ENCODE peak calls at places on chromosome 7, in eight cellular contexts. One of them, this sample, is unnamed. For H3K36me3, the result is how much of the 10 kb centered on the place peaks cover.

GRCh38 chr7:30710669-30711068 is 28.4 kb upstream of the CRHR2 start:
- DNase-seq in esophagus muscularis mucosa: no peak
- DNase-seq in heart left ventricle: no peak
- DNase-seq in spleen: no peak
- DNase-seq in naive thymus-derived CD4-positive, alpha-beta T cell: no peak
- DNase-seq in left ventricle myocardium inferior: no peak
- DNase-seq in WERI-Rb-1: no peak
- DNase-seq in mammary epithelial cell: no peak
- DNase-seq in this sample: no peak

GRCh38 chr7:11192506-11192905 is 218.8 kb downstream of the PHF14 start:
- DNase-seq in mammary epithelial cell: no peak
- DNase-seq in WERI-Rb-1: no peak
- DNase-seq in naive thymus-derived CD4-positive, alpha-beta T cell: no peak
- DNase-seq in heart left ventricle: no peak
- DNase-seq in left ventricle myocardium inferior: no peak
- DNase-seq in spleen: no peak
- DNase-seq in esophagus muscularis mucosa: no peak
- DNase-seq in this sample: no peak

GRCh38 chr7:47078241-47078640 is 503.7 kb downstream of the TNS3 start:
- DNase-seq in left ventricle myocardium inferior: no peak
- DNase-seq in WERI-Rb-1: no peak
- DNase-seq in spleen: no peak
- DNase-seq in mammary epithelial cell: no peak
- DNase-seq in heart left ventricle: no peak
- DNase-seq in naive thymus-derived CD4-positive, alpha-beta T cell: no peak
- DNase-seq in esophagus muscularis mucosa: peak
- DNase-seq in this sample: no peak

GRCh38 chr7:95550546-95550945 is 45.8 kb downstream of the PDK4 start:
- DNase-seq in WERI-Rb-1: no peak
- DNase-seq in esophagus muscularis mucosa: no peak
- DNase-seq in heart left ventricle: no peak
- DNase-seq in left ventricle myocardium inferior: no peak
- DNase-seq in mammary epithelial cell: no peak
- DNase-seq in naive thymus-derived CD4-positive, alpha-beta T cell: no peak
- DNase-seq in spleen: no peak
- DNase-seq in this sample: no peak

GRCh38 chr7:123571684-123572083 is 14.1 kb upstream of the NDUFA5 start:
- DNase-seq in WERI-Rb-1: no peak
- DNase-seq in esophagus muscularis mucosa: no peak
- DNase-seq in left ventricle myocardium inferior: no peak
- DNase-seq in spleen: no peak
- DNase-seq in heart left ventricle: no peak
- DNase-seq in mammary epithelial cell: peak
- DNase-seq in naive thymus-derived CD4-positive, alpha-beta T cell: no peak
- DNase-seq in this sample: no peak

GRCh38 chr7:128104109-128104742 is 73.0 kb upstream of the LRRC4 start:
- DNase-seq in naive thymus-derived CD4-positive, alpha-beta T cell: no peak
- DNase-seq in heart left ventricle: peak
- DNase-seq in left ventricle myocardium inferior: peak
- DNase-seq in spleen: peak
- DNase-seq in mammary epithelial cell: no peak
- DNase-seq in WERI-Rb-1: no peak
- DNase-seq in esophagus muscularis mucosa: no peak
- DNase-seq in this sample: no peak

GRCh38 chr7:132406039-132406438 is 170.2 kb downstream of the PLXNA4 start:
- DNase-seq in esophagus muscularis mucosa: no peak
- DNase-seq in WERI-Rb-1: no peak
- DNase-seq in left ventricle myocardium inferior: no peak
- DNase-seq in naive thymus-derived CD4-positive, alpha-beta T cell: no peak
- DNase-seq in mammary epithelial cell: no peak
- DNase-seq in spleen: no peak
- DNase-seq in heart left ventricle: no peak
- DNase-seq in this sample: no peak

GRCh38 chr7:39721919-39722597 is 98.7 kb downstream of the RALA start:
- DNase-seq in spleen: no peak
- DNase-seq in esophagus muscularis mucosa: no peak
- DNase-seq in heart left ventricle: no peak
- DNase-seq in mammary epithelial cell: no peak
- DNase-seq in left ventricle myocardium inferior: no peak
- DNase-seq in WERI-Rb-1: no peak
- DNase-seq in naive thymus-derived CD4-positive, alpha-beta T cell: no peak
- DNase-seq in this sample: no peak

GRCh38 chr7:134771889-134772288 is 7.5 kb upstream of the CALD1 start:
- DNase-seq in left ventricle myocardium inferior: no peak
- DNase-seq in esophagus muscularis mucosa: no peak
- DNase-seq in mammary epithelial cell: peak
- DNase-seq in spleen: no peak
- DNase-seq in heart left ventricle: no peak
- DNase-seq in WERI-Rb-1: no peak
- DNase-seq in naive thymus-derived CD4-positive, alpha-beta T cell: no peak
- DNase-seq in this sample: no peak

GRCh38 chr7:67636363-67637355 is 640.0 kb downstream of the TYW1 start:
- DNase-seq in esophagus muscularis mucosa: no peak
- DNase-seq in left ventricle myocardium inferior: no peak
- DNase-seq in WERI-Rb-1: peak
- DNase-seq in naive thymus-derived CD4-positive, alpha-beta T cell: no peak
- DNase-seq in mammary epithelial cell: no peak
- DNase-seq in spleen: no peak
- DNase-seq in heart left ventricle: no peak
- DNase-seq in this sample: no peak

GRCh38 chr7:151796091-151796870 is 80.6 kb downstream of the PRKAG2 start:
- DNase-seq in heart left ventricle: no peak
- DNase-seq in naive thymus-derived CD4-positive, alpha-beta T cell: no peak
- DNase-seq in spleen: peak
- DNase-seq in left ventricle myocardium inferior: peak
- DNase-seq in WERI-Rb-1: no peak
- DNase-seq in mammary epithelial cell: peak
- DNase-seq in esophagus muscularis mucosa: no peak
- DNase-seq in this sample: peak

GRCh38 chr7:114740095-114740494 is 181.8 kb upstream of the MDFIC start:
- DNase-seq in spleen: no peak
- DNase-seq in esophagus muscularis mucosa: no peak
- DNase-seq in naive thymus-derived CD4-positive, alpha-beta T cell: no peak
- DNase-seq in mammary epithelial cell: no peak
- DNase-seq in left ventricle myocardium inferior: no peak
- DNase-seq in heart left ventricle: no peak
- DNase-seq in WERI-Rb-1: no peak
- DNase-seq in this sample: no peak

GRCh38 chr7:83469491-83469890 is 179.4 kb downstream of the SEMA3E start:
- DNase-seq in mammary epithelial cell: no peak
- DNase-seq in heart left ventricle: no peak
- DNase-seq in left ventricle myocardium inferior: no peak
- DNase-seq in WERI-Rb-1: no peak
- DNase-seq in naive thymus-derived CD4-positive, alpha-beta T cell: no peak
- DNase-seq in esophagus muscularis mucosa: no peak
- DNase-seq in spleen: no peak
- DNase-seq in this sample: no peak

GRCh38 chr7:126303926-126304325 is 948.8 kb downstream of the GRM8 start:
- DNase-seq in WERI-Rb-1: no peak
- DNase-seq in naive thymus-derived CD4-positive, alpha-beta T cell: no peak
- DNase-seq in left ventricle myocardium inferior: no peak
- DNase-seq in esophagus muscularis mucosa: no peak
- DNase-seq in mammary epithelial cell: peak
- DNase-seq in heart left ventricle: no peak
- DNase-seq in spleen: no peak
- DNase-seq in this sample: no peak

GRCh38 chr7:84811427-84811826 is 375.4 kb downstream of the SEMA3D start:
- DNase-seq in spleen: no peak
- DNase-seq in esophagus muscularis mucosa: no peak
- DNase-seq in mammary epithelial cell: peak
- DNase-seq in heart left ventricle: no peak
- DNase-seq in naive thymus-derived CD4-positive, alpha-beta T cell: no peak
- DNase-seq in left ventricle myocardium inferior: no peak
- DNase-seq in WERI-Rb-1: no peak
- DNase-seq in this sample: no peak

GRCh38 chr7:55052726-55053431 is 34.1 kb downstream of the EGFR start:
- DNase-seq in left ventricle myocardium inferior: no peak
- DNase-seq in esophagus muscularis mucosa: no peak
- DNase-seq in spleen: no peak
- DNase-seq in WERI-Rb-1: no peak
- DNase-seq in naive thymus-derived CD4-positive, alpha-beta T cell: no peak
- DNase-seq in mammary epithelial cell: no peak
- DNase-seq in heart left ventricle: no peak
- DNase-seq in this sample: no peak

GRCh38 chr7:38276096-38276857 is 2.8 kb upstream of the TARP start:
- DNase-seq in WERI-Rb-1: no peak
- DNase-seq in left ventricle myocardium inferior: no peak
- DNase-seq in naive thymus-derived CD4-positive, alpha-beta T cell: no peak
- DNase-seq in esophagus muscularis mucosa: no peak
- DNase-seq in heart left ventricle: no peak
- DNase-seq in spleen: no peak
- DNase-seq in mammary epithelial cell: no peak
- DNase-seq in this sample: no peak
- H3K27ac ChIP-seq in WERI-Rb-1: no peak
- H3K27ac ChIP-seq in left ventricle myocardium inferior: no peak
- H3K27ac ChIP-seq in naive thymus-derived CD4-positive, alpha-beta T cell: no peak
- H3K27ac ChIP-seq in esophagus muscularis mucosa: no peak
- H3K27ac ChIP-seq in heart left ventricle: no peak
- H3K27ac ChIP-seq in spleen: no peak
- H3K27ac ChIP-seq in mammary epithelial cell: no peak
- H3K27ac ChIP-seq in this sample: no peak

DNA sequence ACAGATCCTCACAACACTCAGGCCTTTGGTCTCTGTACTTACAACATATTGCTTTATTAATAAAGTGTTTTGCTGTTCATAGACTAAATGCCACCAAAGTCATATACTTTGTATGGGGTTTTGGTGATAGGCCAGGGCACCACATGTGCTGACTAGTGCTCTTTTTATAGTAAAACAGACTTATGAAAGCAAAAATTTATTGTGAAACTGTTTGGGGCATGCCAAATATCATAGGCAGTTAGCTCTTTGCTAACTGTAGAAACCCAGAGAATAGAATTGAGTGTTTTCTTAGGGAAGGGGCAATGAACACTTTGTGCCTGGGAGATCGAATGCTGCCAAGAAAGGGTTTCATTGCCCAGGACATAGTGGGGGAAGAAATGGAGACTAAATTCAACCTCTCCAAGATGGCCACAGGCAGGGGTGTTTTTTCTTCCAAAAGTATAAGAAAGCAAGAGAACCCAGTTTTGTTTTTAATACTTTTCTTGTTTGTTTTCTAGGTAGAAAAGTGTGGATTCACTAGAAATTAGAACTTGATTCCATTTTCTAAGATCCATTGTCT is 142.7 kb downstream of the TRIL start:
- DNase-seq in left ventricle myocardium inferior: no peak
- DNase-seq in naive thymus-derived CD4-positive, alpha-beta T cell: no peak
- DNase-seq in WERI-Rb-1: no peak
- DNase-seq in esophagus muscularis mucosa: no peak
- DNase-seq in spleen: no peak
- DNase-seq in heart left ventricle: no peak
- DNase-seq in mammary epithelial cell: no peak
- DNase-seq in this sample: no peak
- H3K36me3 ChIP-seq in left ventricle myocardium inferior: under half
- H3K36me3 ChIP-seq in naive thymus-derived CD4-positive, alpha-beta T cell: under half
- H3K36me3 ChIP-seq in WERI-Rb-1: under half
- H3K36me3 ChIP-seq in esophagus muscularis mucosa: under half
- H3K36me3 ChIP-seq in spleen: under half
- H3K36me3 ChIP-seq in heart left ventricle: under half
- H3K36me3 ChIP-seq in mammary epithelial cell: under half
- H3K36me3 ChIP-seq in this sample: under half

DNA sequence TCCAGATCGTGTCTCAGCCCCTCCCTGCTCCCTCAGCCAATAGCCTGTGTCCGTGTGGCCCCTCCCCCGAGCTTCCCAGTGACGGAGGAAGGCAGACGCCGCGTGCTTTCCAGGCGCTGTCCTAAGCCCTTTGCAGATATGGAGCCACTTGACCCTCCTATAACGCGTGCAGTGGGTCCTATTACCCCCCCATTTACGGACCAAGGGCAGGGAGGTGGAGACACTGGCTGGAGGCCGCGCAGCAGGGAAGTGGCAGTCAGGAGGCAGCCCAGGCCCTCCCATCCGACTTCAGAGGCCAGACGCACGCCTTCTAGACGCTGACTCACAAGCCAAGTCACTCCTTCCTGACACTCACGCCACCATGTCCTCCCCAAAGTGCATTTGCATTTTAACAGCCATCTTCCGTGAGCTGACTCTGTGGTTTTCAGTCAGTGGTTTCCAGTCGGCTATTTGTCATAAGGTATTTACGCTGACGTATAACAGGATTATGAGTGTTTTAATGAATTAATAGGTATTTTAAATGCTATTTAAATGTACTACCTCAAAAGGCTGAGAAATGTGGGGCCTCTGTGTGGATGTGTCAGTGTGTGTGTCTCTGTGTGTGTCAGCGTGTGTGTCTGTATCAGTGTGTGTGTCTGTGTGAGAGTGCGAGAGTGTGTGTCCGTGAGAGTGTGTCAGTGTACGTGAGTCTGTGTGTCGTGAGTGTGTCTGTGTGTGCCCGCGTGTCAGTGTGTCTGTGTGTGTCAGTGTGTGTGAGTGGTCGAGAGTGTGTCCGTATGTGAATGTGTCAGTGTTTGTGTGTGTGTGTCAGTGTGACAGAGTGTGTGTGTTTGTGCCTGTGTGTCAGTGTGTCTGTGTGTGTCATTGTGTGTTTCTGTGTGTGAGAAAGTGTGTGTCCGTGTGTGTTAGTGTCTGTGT is 92.1 kb upstream of the INSIG1 start:
- DNase-seq in spleen: peak
- DNase-seq in left ventricle myocardium inferior: peak
- DNase-seq in esophagus muscularis mucosa: no peak
- DNase-seq in heart left ventricle: peak
- DNase-seq in naive thymus-derived CD4-positive, alpha-beta T cell: peak
- DNase-seq in WERI-Rb-1: no peak
- DNase-seq in mammary epithelial cell: peak
- DNase-seq in this sample: peak
- H3K4me3 ChIP-seq in spleen: no peak
- H3K4me3 ChIP-seq in left ventricle myocardium inferior: peak
- H3K4me3 ChIP-seq in esophagus muscularis mucosa: peak
- H3K4me3 ChIP-seq in heart left ventricle: peak
- H3K4me3 ChIP-seq in naive thymus-derived CD4-positive, alpha-beta T cell: peak
- H3K4me3 ChIP-seq in WERI-Rb-1: no peak
- H3K4me3 ChIP-seq in mammary epithelial cell: no peak
- H3K4me3 ChIP-seq in this sample: peak

GRCh38 chr7:6252748-6253147 is 19.7 kb downstream of the CYTH3 start:
- DNase-seq in naive thymus-derived CD4-positive, alpha-beta T cell: no peak
- DNase-seq in left ventricle myocardium inferior: no peak
- DNase-seq in spleen: no peak
- DNase-seq in mammary epithelial cell: peak
- DNase-seq in WERI-Rb-1: no peak
- DNase-seq in esophagus muscularis mucosa: no peak
- DNase-seq in heart left ventricle: no peak
- DNase-seq in this sample: no peak

GRCh38 chr7:6256709-6257535 is 15.5 kb downstream of the CYTH3 start:
- DNase-seq in naive thymus-derived CD4-positive, alpha-beta T cell: no peak
- DNase-seq in heart left ventricle: peak
- DNase-seq in esophagus muscularis mucosa: no peak
- DNase-seq in mammary epithelial cell: peak
- DNase-seq in WERI-Rb-1: no peak
- DNase-seq in spleen: peak
- DNase-seq in left ventricle myocardium inferior: peak
- DNase-seq in this sample: peak

GRCh38 chr7:6252310-6252709 is 20.1 kb downstream of the CYTH3 start:
- DNase-seq in naive thymus-derived CD4-positive, alpha-beta T cell: no peak
- DNase-seq in mammary epithelial cell: peak
- DNase-seq in left ventricle myocardium inferior: no peak
- DNase-seq in spleen: no peak
- DNase-seq in esophagus muscularis mucosa: no peak
- DNase-seq in WERI-Rb-1: no peak
- DNase-seq in heart left ventricle: no peak
- DNase-seq in this sample: no peak

GRCh38 chr7:6257602-6258001 is 14.8 kb downstream of the CYTH3 start:
- DNase-seq in naive thymus-derived CD4-positive, alpha-beta T cell: no peak
- DNase-seq in esophagus muscularis mucosa: no peak
- DNase-seq in spleen: peak
- DNase-seq in left ventricle myocardium inferior: no peak
- DNase-seq in mammary epithelial cell: no peak
- DNase-seq in WERI-Rb-1: no peak
- DNase-seq in heart left ventricle: no peak
- DNase-seq in this sample: no peak

GRCh38 chr7:6254891-6255290 is 17.5 kb downstream of the CYTH3 start:
- DNase-seq in mammary epithelial cell: no peak
- DNase-seq in left ventricle myocardium inferior: no peak
- DNase-seq in naive thymus-derived CD4-positive, alpha-beta T cell: no peak
- DNase-seq in spleen: no peak
- DNase-seq in esophagus muscularis mucosa: no peak
- DNase-seq in heart left ventricle: no peak
- DNase-seq in WERI-Rb-1: no peak
- DNase-seq in this sample: no peak
- H3K27ac ChIP-seq in mammary epithelial cell: peak
- H3K27ac ChIP-seq in left ventricle myocardium inferior: peak
- H3K27ac ChIP-seq in naive thymus-derived CD4-positive, alpha-beta T cell: no peak
- H3K27ac ChIP-seq in spleen: no peak
- H3K27ac ChIP-seq in esophagus muscularis mucosa: no peak
- H3K27ac ChIP-seq in heart left ventricle: peak
- H3K27ac ChIP-seq in WERI-Rb-1: no peak
- H3K27ac ChIP-seq in this sample: peak

This sample was measured in right atrium auricular region.